ENCODE peak calls at places on chromosomes 1 and 21, in nine cellular contexts. E is suprapubic skin, P is PC-9, N is prostate gland, W is thoracic aorta, T is heart left ventricle, H is transverse colon, J is GM23248, A is A549. X is an unnamed sample. For H3K9me3, the result is how much of the 10 kb centered on the place peaks cover.

GRCh38 chr1:198254521-198254920 is 97.7 kb downstream of the NEK7 start:
- DNase-seq in A (no peak), N (no peak), J (peak), T (no peak), W (no peak), E (no peak), H (no peak), P (no peak), X (no peak)

GRCh38 chr1:161068306-161069200 is 1.1 kb downstream of the ARHGAP30 start:
- DNase-seq in A (no peak), W (no peak), P (no peak), H (peak), N (no peak), J (no peak), T (peak), E (no peak), X (peak)

GRCh38 chr21:42572906-42573495 is 59.3 kb downstream of the SLC37A1 start:
- DNase-seq in N (no peak), P (no peak), E (peak), H (peak), T (no peak), A (no peak), J (no peak), W (no peak), X (no peak)

GRCh38 chr1:74763714-74764301 is 30.9 kb downstream of the TYW3 start:
- DNase-seq in E (no peak), W (no peak), A (no peak), H (no peak), T (no peak), N (no peak), P (no peak), J (peak), X (no peak)

GRCh38 chr1:47559944-47560695 is 122.3 kb downstream of the FOXD2 start:
- DNase-seq in N (no peak), P (no peak), A (no peak), T (no peak), E (no peak), W (no peak), H (peak), J (no peak), X (no peak)

GRCh38 chr1:170623171-170623570 is 40.8 kb upstream of the PRRX1 start:
- DNase-seq in E (no peak), T (no peak), W (no peak), P (peak), N (no peak), A (peak), H (no peak), J (peak), X (no peak)

GRCh38 chr1:168057921-168058320 is 78.8 kb downstream of the GPR161 start:
- DNase-seq in P (no peak), A (no peak), T (no peak), H (no peak), E (no peak), W (no peak), N (no peak), J (peak), X (no peak)

GRCh38 chr1:197774691-197775281 is 494 bp downstream of the DENND1B start:
- DNase-seq in W (no peak), N (peak), J (peak), E (peak), P (no peak), T (peak), A (peak), H (peak), X (peak)

GRCh38 chr1:24089027-24089742 is 22.8 kb downstream of the MYOM3 start:
- DNase-seq in N (no peak), J (no peak), W (no peak), E (no peak), H (no peak), P (no peak), A (no peak), T (peak), X (no peak)

GRCh38 chr1:2073382-2074230 is 23.4 kb downstream of the PRKCZ start:
- DNase-seq in J (peak), A (no peak), H (no peak), P (no peak), N (no peak), E (no peak), T (peak), W (no peak), X (no peak)

GRCh38 chr1:92410706-92411105 is 76.0 kb downstream of the GFI1 start:
- DNase-seq in H (peak), A (no peak), W (no peak), E (no peak), J (no peak), T (no peak), P (no peak), N (no peak), X (peak)

GRCh38 chr1:55400560-55400959 is 185.4 kb upstream of the USP24 start:
- DNase-seq in W (no peak), H (no peak), N (no peak), P (no peak), T (no peak), E (no peak), A (no peak), J (peak), X (no peak)

GRCh38 chr1:212288614-212289013 is 3.4 kb downstream of the PPP2R5A start:
- DNase-seq in P (no peak), E (no peak), T (no peak), W (no peak), N (no peak), H (no peak), J (peak), A (no peak), X (no peak)

GRCh38 chr1:53266038-53266437 is 27.7 kb upstream of the MAGOH start:
- DNase-seq in W (no peak), J (peak), N (no peak), T (no peak), P (no peak), A (no peak), E (no peak), H (no peak), X (no peak)

GRCh38 chr1:30191154-30191702 is 532.2 kb downstream of the MATN1 start:
- DNase-seq in H (peak), N (no peak), A (peak), P (peak), E (no peak), T (no peak), J (peak), W (no peak), X (peak)

GRCh38 chr1:204711947-204712701 is 26.6 kb upstream of the LRRN2 start:
- DNase-seq in P (no peak), W (no peak), H (peak), T (peak), N (no peak), A (no peak), E (no peak), J (no peak), X (no peak)

GRCh38 chr1:57886376-57886775 is 462.5 kb upstream of the DAB1 start:
- DNase-seq in A (no peak), P (no peak), H (no peak), E (no peak), T (no peak), J (no peak), W (no peak), N (no peak), X (no peak)

GRCh38 chr1:239357867-239358266 is 28.5 kb upstream of the CHRM3 start:
- DNase-seq in E (no peak), T (no peak), H (no peak), J (no peak), P (no peak), W (no peak), A (no peak), N (no peak), X (no peak)
- H3K9me3 ChIP-seq in E (under half), T (under half), H (under half), J (under half), P (under half), W (under half), A (under half), N (under half), X (under half)

GRCh38 chr21:30563630-30564029 is 2.5 kb upstream of the KRTAP19-7 start:
- DNase-seq in E (no peak), H (no peak), T (no peak), N (no peak), A (no peak), J (no peak), P (no peak), W (no peak), X (no peak)
- H3K9me3 ChIP-seq in E (under half), H (under half), T (under half), N (under half), A (under half), J (under half), P (under half), W (under half), X (under half)

DNA sequence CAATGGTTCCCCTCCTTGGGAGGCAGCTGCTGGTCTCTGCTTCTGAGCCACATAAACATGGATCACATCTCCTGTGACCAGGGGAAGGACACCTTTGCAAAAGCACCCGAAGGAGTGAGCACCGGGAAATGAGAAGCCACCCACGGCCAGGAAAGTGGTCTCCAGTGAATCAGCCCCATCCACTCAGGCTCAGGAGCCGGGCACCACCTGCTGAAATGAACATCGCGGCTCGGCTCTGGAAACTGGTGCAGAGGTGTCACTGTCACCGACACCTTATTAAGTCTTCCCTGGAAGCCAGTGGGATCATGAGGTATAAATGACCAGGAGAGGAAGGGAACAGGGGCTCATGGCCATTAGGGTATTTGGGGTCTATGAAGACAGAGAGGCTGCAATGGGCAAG is 207.2 kb upstream of the C1orf174 start:
- DNase-seq in J (no peak), T (no peak), E (no peak), N (no peak), H (no peak), A (no peak), P (no peak), W (no peak), X (no peak)
- H3K9me3 ChIP-seq in J (under half), T (under half), E (under half), N (under half), H (under half), A (under half), P (under half), W (under half), X (under half)

GRCh38 chr1:155591770-155592169 is 18.2 kb upstream of the MSTO1 start:
- DNase-seq in H (no peak), E (no peak), W (no peak), N (peak), A (peak), J (peak), T (no peak), P (peak), X (no peak)
- H3K9me3 ChIP-seq in H (under half), E (under half), W (under half), N (under half), A (under half), J (under half), T (under half), P (under half), X (under half)

DNA sequence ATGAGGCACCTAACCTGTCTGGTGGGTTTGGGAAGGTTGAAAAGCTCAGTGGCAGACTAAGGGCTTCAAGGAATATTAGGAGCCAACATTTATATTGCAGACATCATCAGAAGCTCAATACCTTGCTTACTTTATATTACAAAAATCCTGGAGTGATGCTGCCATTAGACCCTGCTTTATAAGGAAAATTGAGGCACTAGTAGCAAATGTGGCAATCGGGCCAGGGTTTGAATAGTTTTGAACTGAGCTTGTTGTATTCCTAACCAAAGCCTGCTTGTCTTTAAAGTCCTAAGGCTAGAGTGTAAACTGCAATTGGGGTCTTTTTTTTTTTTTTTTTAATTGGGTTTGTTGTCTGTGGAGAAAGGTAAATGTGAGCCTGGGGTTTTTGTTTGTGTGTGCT is 14.3 kb downstream of the L1TD1 start:
- DNase-seq in P (no peak), N (no peak), H (no peak), T (no peak), J (no peak), A (no peak), E (no peak), W (no peak), X (no peak)
- H3K9me3 ChIP-seq in P (under half), N (under half), H (under half), T (under half), J (under half), A (under half), E (under half), W (under half), X (under half)

GRCh38 chr1:35873243-35873642 is 9.8 kb upstream of the AGO1 start:
- DNase-seq in E (no peak), T (no peak), A (no peak), P (no peak), H (no peak), W (no peak), N (no peak), J (no peak), X (no peak)
- H3K9me3 ChIP-seq in E (under half), T (under half), A (under half), P (under half), H (under half), W (under half), N (under half), J (under half), X (under half)